ENCODE peak calls at places on chromosomes 12 and 14, in seven cellular contexts. T is H4; G is GM12892; J is CD4-positive, CD25-positive, alpha-beta regulatory T cell; Z is NCI-H1105 treated with DMSO at 0.1 percent for 48 hours; C is testis; W is body of pancreas. I is an unnamed sample.

GRCh38 chr12:126067930-126068329 is 1002.7 kb downstream of the AACS start:
- DNase-seq in W (no peak), G (no peak), Z (no peak), J (no peak), T (no peak), C (no peak), I (no peak)

GRCh38 chr12:2120982-2121758 is 68.4 kb downstream of the CACNA1C start:
- DNase-seq in Z (no peak), J (no peak), W (no peak), G (no peak), T (no peak), C (no peak), I (no peak)

GRCh38 chr12:54680374-54680773 is 32.2 kb upstream of the DCD start:
- DNase-seq in G (no peak), C (no peak), T (peak; percentile 28), J (peak; percentile 39), W (peak; percentile 60), Z (no peak), I (no peak)

GRCh38 chr12:13234045-13234641 is 37.6 kb downstream of the EMP1 start:
- DNase-seq in Z (peak; percentile 7), G (no peak), C (peak; percentile 66), W (peak; percentile 53), T (peak; percentile 62), J (peak; percentile 63), I (peak; percentile 63)

GRCh38 chr12:96164951-96165858 is 29.0 kb upstream of the ELK3 start:
- DNase-seq in G (no peak), Z (no peak), C (no peak), W (no peak), T (no peak), J (no peak), I (peak; percentile 13)

GRCh38 chr12:118033331-118033730 is 16.8 kb downstream of the RFC5 start:
- DNase-seq in C (no peak), J (no peak), G (no peak), W (no peak), Z (no peak), T (no peak), I (no peak)

GRCh38 chr14:84465890-84466289 is 1064.1 kb upstream of the FLRT2 start:
- DNase-seq in Z (no peak), G (no peak), J (no peak), W (no peak), C (no peak), T (no peak), I (no peak)

GRCh38 chr14:22837750-22838538 is 1.6 kb downstream of the MMP14 start:
- DNase-seq in G (no peak), J (no peak), Z (no peak), C (peak; percentile 62), T (peak; percentile 24), W (peak; percentile 41), I (peak; percentile 40)

GRCh38 chr12:6363330-6364036 is 11.9 kb downstream of the SCNN1A start:
- DNase-seq in C (peak; percentile 79), W (peak; percentile 87), G (peak; percentile 76), Z (no peak), T (no peak), J (peak; percentile 74), I (peak; percentile 78)

GRCh38 chr14:45786266-45786665 is 533.3 kb upstream of the MIS18BP1 start:
- DNase-seq in T (no peak), C (no peak), G (no peak), Z (no peak), W (no peak), J (no peak), I (no peak)

GRCh38 chr12:115001538-115001937 is 317.6 kb upstream of the TBX3 start:
- DNase-seq in J (no peak), C (no peak), T (no peak), Z (no peak), G (no peak), W (no peak), I (no peak)

GRCh38 chr14:104657114-104657524 is 32.3 kb upstream of the INF2 start:
- DNase-seq in T (no peak), J (no peak), Z (no peak), W (no peak), G (no peak), C (no peak), I (no peak)

GRCh38 chr12:56725723-56726102 is 614 bp upstream of the NACA start:
- DNase-seq in Z (no peak), W (no peak), J (no peak), C (no peak), T (no peak), G (no peak), I (no peak)

GRCh38 chr12:113917393-113917792 is 48.7 kb downstream of the RBM19 start:
- DNase-seq in T (no peak), G (no peak), W (no peak), Z (no peak), J (no peak), C (no peak), I (no peak)

GRCh38 chr12:114396153-114396868 is 9.6 kb downstream of the TBX5 start:
- DNase-seq in J (no peak), G (no peak), C (no peak), Z (no peak), T (no peak), W (no peak), I (no peak)

GRCh38 chr14:50773632-50774541 is 57.1 kb downstream of the NIN start:
- DNase-seq in Z (peak; percentile 52), W (peak; percentile 78), T (peak; percentile 24), C (peak; percentile 62), J (no peak), G (no peak), I (peak; percentile 59)

GRCh38 chr14:91127411-91127810 is 13.5 kb downstream of the DGLUCY start:
- DNase-seq in G (no peak), T (no peak), W (peak; percentile 73), J (no peak), C (peak; percentile 20), Z (no peak), I (peak; percentile 83)

GRCh38 chr12:82955020-82955419 is 268.3 kb downstream of the TMTC2 start:
- DNase-seq in T (no peak), W (no peak), G (no peak), J (no peak), Z (no peak), C (no peak), I (no peak)

GRCh38 chr12:81712536-81712935 is 46.6 kb downstream of the PPFIA2 start:
- DNase-seq in G (no peak), C (no peak), J (no peak), T (no peak), W (no peak), Z (no peak), I (no peak)

GRCh38 chr14:92971601-92972180 is 48.7 kb downstream of the CHGA start:
- DNase-seq in C (no peak), W (no peak), G (no peak), T (no peak), Z (no peak), J (no peak), I (no peak)

GRCh38 chr12:42704340-42704739 is 114.8 kb upstream of the PRICKLE1 start:
- DNase-seq in Z (no peak), G (no peak), W (no peak), C (no peak), T (no peak), J (no peak), I (no peak)

GRCh38 chr14:33315721-33316120 is 377.0 kb downstream of the NPAS3 start:
- DNase-seq in W (no peak), C (no peak), Z (no peak), J (no peak), T (no peak), G (no peak), I (no peak)

GRCh38 chr12:3453947-3454675 is 36.9 kb upstream of the PRMT8 start:
- DNase-seq in W (no peak), G (no peak), Z (no peak), C (no peak), T (peak; percentile 75), J (no peak), I (no peak)

GRCh38 chr12:3980504-3981272 is 107.5 kb upstream of the PARP11 start:
- DNase-seq in T (no peak), W (no peak), C (no peak), G (no peak), J (no peak), Z (no peak), I (no peak)

GRCh38 chr12:12898911-12899511 is 7.6 kb downstream of the GPRC5A start:
- DNase-seq in C (no peak), J (no peak), W (no peak), G (no peak), T (no peak), Z (no peak), I (no peak)

GRCh38 chr12:96034631-96035282 is 630 bp downstream of the LTA4H start:
- DNase-seq in G (no peak), C (peak; percentile 37), T (no peak), W (peak; percentile 30), Z (peak; percentile 58), J (peak; percentile 39), I (peak; percentile 52)

GRCh38 chr14:90491221-90491867 is 94.5 kb downstream of the CALM1 start:
- DNase-seq in Z (no peak), T (no peak), W (peak; percentile 56), J (no peak), G (no peak), C (peak; percentile 91), I (peak; percentile 35)

GRCh38 chr12:93699271-93700141 is 22.3 kb downstream of the CRADD start:
- DNase-seq in G (no peak), T (peak; percentile 82), J (no peak), W (no peak), C (no peak), Z (no peak), I (no peak)

GRCh38 chr12:50520345-50520744 is 15.6 kb downstream of the DIP2B start:
- DNase-seq in C (no peak), Z (no peak), W (no peak), T (no peak), G (no peak), J (peak; percentile 67), I (no peak)

GRCh38 chr12:104218935-104219334 is 3.4 kb downstream of the TXNRD1 start:
- DNase-seq in Z (no peak), T (peak; percentile 40), C (no peak), G (no peak), W (no peak), J (no peak), I (no peak)

GRCh38 chr14:98931911-98932310 is 340.1 kb downstream of the BCL11B start:
- DNase-seq in J (peak; percentile 92), W (peak; percentile 17), C (no peak), Z (no peak), T (no peak), G (no peak), I (peak; percentile 11)

GRCh38 chr12:84912191-84913142 is at the start of gene SLC6A15:
- DNase-seq in C (peak; percentile 85), W (peak; percentile 65), G (peak; percentile 6), T (peak; percentile 88), J (peak; percentile 12), Z (peak; percentile 77), I (peak; percentile 64)

GRCh38 chr12:24487606-24488005 is 461.3 kb downstream of the BCAT1 start:
- DNase-seq in G (no peak), Z (no peak), C (no peak), J (no peak), T (no peak), W (no peak), I (no peak)

GRCh38 chr14:73457935-73458218 is 469 bp downstream of the NUMB start:
- DNase-seq in G (no peak), J (no peak), T (no peak), W (peak; percentile 50), C (peak; percentile 50), Z (no peak), I (peak; percentile 34)

GRCh38 chr14:75487155-75487671 is 35.1 kb upstream of the BATF start:
- DNase-seq in G (no peak), J (peak; percentile 91), T (no peak), Z (no peak), C (no peak), W (no peak), I (no peak)

GRCh38 chr14:74510955-74511354 is 17.4 kb downstream of the ISCA2 start:
- DNase-seq in W (no peak), G (no peak), J (no peak), Z (no peak), C (no peak), T (no peak), I (no peak)

I was measured in thyroid gland.